ENCODE peak calls at places on chromosome 11, in eight cellular contexts. H, F, B, G, I, U, P and J are unnamed samples. For H3K36me3, the result is how much of the 10 kb centered on the place peaks cover.

GRCh38 chr11:29009426-29009825 is 901.2 kb downstream of the METTL15 start:
- DNase-seq in H (no peak), F (no peak), B (no peak), G (no peak), I (no peak), U (no peak), P (no peak), J (no peak)

GRCh38 chr11:46380340-46381045 is 976 bp upstream of the MDK start:
- DNase-seq in H (peak), F (peak), B (peak), G (peak), I (peak), U (peak), P (peak), J (peak)

GRCh38 chr11:100639140-100639539 is 47.9 kb upstream of the ARHGAP42 start:
- DNase-seq in H (no peak), F (no peak), B (no peak), G (no peak), I (no peak), U (no peak), P (no peak), J (no peak)

GRCh38 chr11:12826441-12826840 is 152.2 kb downstream of the TEAD1 start:
- DNase-seq in H (no peak), F (no peak), B (no peak), G (no peak), I (no peak), U (no peak), P (no peak), J (no peak)

GRCh38 chr11:64804346-64805210 is 1.6 kb upstream of the MAP4K2 start:
- DNase-seq in H (no peak), F (no peak), B (no peak), G (peak), I (no peak), U (no peak), P (no peak), J (no peak)

GRCh38 chr11:86101941-86102407 is 33.1 kb upstream of the PICALM start:
- DNase-seq in H (no peak), F (no peak), B (no peak), G (no peak), I (no peak), U (no peak), P (no peak), J (no peak)

GRCh38 chr11:8832571-8833260 is 78.3 kb upstream of the AKIP1 start:
- DNase-seq in H (peak), F (no peak), B (no peak), G (peak), I (no peak), U (no peak), P (no peak), J (no peak)

GRCh38 chr11:17476317-17477083 is at the start of gene ABCC8:
- DNase-seq in H (no peak), F (no peak), B (no peak), G (peak), I (no peak), U (no peak), P (no peak), J (no peak)

GRCh38 chr11:64597671-64598101 is 6.7 kb downstream of the SLC22A12 start:
- DNase-seq in H (peak), F (no peak), B (peak), G (no peak), I (no peak), U (no peak), P (no peak), J (peak)

DNA sequence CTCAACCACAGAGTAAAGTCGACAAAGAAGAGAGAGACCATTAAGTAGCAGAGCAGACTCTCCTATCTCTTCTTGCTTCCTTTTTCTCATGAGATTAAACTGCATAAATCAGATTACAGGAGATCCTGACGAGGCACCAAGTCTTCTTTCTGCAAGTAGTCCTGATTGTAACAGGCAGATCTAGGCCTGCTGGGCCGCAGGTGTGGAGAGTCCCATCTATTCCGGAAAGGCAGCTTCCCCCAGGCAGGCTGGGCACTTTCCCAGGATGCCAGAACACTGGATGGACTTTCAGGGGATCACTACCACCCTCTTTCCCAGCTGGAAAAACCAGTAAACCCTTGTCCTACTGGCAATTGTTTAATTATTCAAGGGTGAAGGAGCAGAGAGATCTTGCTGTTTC is 173.0 kb upstream of the CADM1 start:
- DNase-seq in H (no peak), F (no peak), B (no peak), G (no peak), I (no peak), U (no peak), P (no peak), J (no peak)
- TF ChIP-seq CTCF in H (no peak), F (no peak), B (no peak), G (no peak), I (no peak), U (no peak), P (no peak), J (no peak)

GRCh38 chr11:71476926-71477636 is 24.1 kb downstream of the NADSYN1 start:
- DNase-seq in H (no peak), F (no peak), B (no peak), G (no peak), I (no peak), U (no peak), P (no peak), J (no peak)

GRCh38 chr11:71476031-71476430 is 23.0 kb downstream of the NADSYN1 start:
- DNase-seq in H (no peak), F (no peak), B (no peak), G (no peak), I (no peak), U (no peak), P (no peak), J (no peak)

GRCh38 chr11:71477637-71478011 is 24.6 kb downstream of the NADSYN1 start:
- DNase-seq in H (no peak), F (no peak), B (no peak), G (no peak), I (no peak), U (no peak), P (no peak), J (no peak)

GRCh38 chr11:71481101-71481960 is 28.3 kb downstream of the NADSYN1 start:
- DNase-seq in H (no peak), F (no peak), B (no peak), G (no peak), I (no peak), U (no peak), P (no peak), J (no peak)

GRCh38 chr11:71478216-71478840 is 25.3 kb downstream of the NADSYN1 start:
- DNase-seq in H (no peak), F (no peak), B (no peak), G (no peak), I (no peak), U (no peak), P (no peak), J (no peak)
- H3K36me3 ChIP-seq in H (half or more), F (under half), B (half or more), G (under half), I (half or more), U (half or more), P (under half), J (under half)

GRCh38 chr11:111908639-111909305 is 2.8 kb downstream of the CRYAB start:
- DNase-seq in H (no peak), F (no peak), B (no peak), G (no peak), I (no peak), U (no peak), P (no peak), J (no peak)
- H3K4me3 ChIP-seq in H (no peak), F (no peak), B (peak), G (no peak), I (peak), U (peak), P (no peak), J (no peak)

DNA sequence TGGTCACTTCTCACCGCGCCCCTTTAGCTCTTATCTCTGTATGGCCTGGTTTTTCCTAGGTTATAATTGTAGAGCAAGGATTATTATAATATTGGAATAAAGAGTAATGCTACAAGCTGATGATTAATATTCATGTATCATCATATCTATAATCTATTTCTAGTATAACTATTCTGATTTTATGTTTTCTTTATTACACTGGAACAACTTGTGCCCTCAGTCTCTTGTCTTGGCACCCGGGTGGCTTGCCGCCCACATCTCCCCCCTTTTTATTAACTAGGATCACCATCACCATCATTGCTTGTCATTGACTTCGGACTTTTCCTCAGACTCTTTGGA is 11.0 kb downstream of the OR52K1 start:
- DNase-seq in H (no peak), F (no peak), B (no peak), G (no peak), I (no peak), U (no peak), P (no peak), J (no peak)
- TF ChIP-seq CTCF in H (peak), F (no peak), B (no peak), G (no peak), I (no peak), U (peak), P (no peak), J (no peak)